ENCODE peak calls at places on chromosomes 2 and 18, in five cellular contexts. One of them, this sample, is unnamed.

GRCh38 chr18:74840492-74841167 is 243.0 kb downstream of the ZNF407 start:
- DNase-seq in endothelial cell of umbilical vein: peak
- DNase-seq in stomach: no peak
- DNase-seq in K562: no peak
- DNase-seq in GM23338: no peak
- DNase-seq in this sample: peak

GRCh38 chr2:146239392-146240135 is 1605.3 kb upstream of the ACVR2A start:
- DNase-seq in stomach: no peak
- DNase-seq in K562: no peak
- DNase-seq in endothelial cell of umbilical vein: no peak
- DNase-seq in GM23338: no peak
- DNase-seq in this sample: no peak

GRCh38 chr2:218605438-218605837 is 2.3 kb upstream of the PLCD4 start:
- DNase-seq in GM23338: no peak
- DNase-seq in stomach: no peak
- DNase-seq in K562: no peak
- DNase-seq in endothelial cell of umbilical vein: peak
- DNase-seq in this sample: no peak

GRCh38 chr2:113831156-113831555 is 58.7 kb upstream of the ACTR3 start:
- DNase-seq in GM23338: no peak
- DNase-seq in endothelial cell of umbilical vein: no peak
- DNase-seq in K562: no peak
- DNase-seq in stomach: no peak
- DNase-seq in this sample: no peak

GRCh38 chr18:9418047-9418690 is 57.1 kb upstream of the RALBP1 start:
- DNase-seq in stomach: no peak
- DNase-seq in endothelial cell of umbilical vein: no peak
- DNase-seq in K562: no peak
- DNase-seq in GM23338: peak
- DNase-seq in this sample: no peak

GRCh38 chr2:59301466-59302402 is 1060.6 kb upstream of the FANCL start:
- DNase-seq in K562: peak
- DNase-seq in endothelial cell of umbilical vein: peak
- DNase-seq in GM23338: peak
- DNase-seq in stomach: peak
- DNase-seq in this sample: no peak

GRCh38 chr2:182522428-182522896 is 95.6 kb upstream of the PDE1A start:
- DNase-seq in endothelial cell of umbilical vein: peak
- DNase-seq in K562: no peak
- DNase-seq in GM23338: no peak
- DNase-seq in stomach: no peak
- DNase-seq in this sample: no peak

GRCh38 chr2:119106301-119106897 is 52.2 kb downstream of the C1QL2 start:
- DNase-seq in endothelial cell of umbilical vein: no peak
- DNase-seq in K562: peak
- DNase-seq in stomach: peak
- DNase-seq in GM23338: peak
- DNase-seq in this sample: no peak

GRCh38 chr2:54952978-54953456 is 97.2 kb downstream of the RTN4 start:
- DNase-seq in endothelial cell of umbilical vein: peak
- DNase-seq in K562: no peak
- DNase-seq in GM23338: no peak
- DNase-seq in stomach: no peak
- DNase-seq in this sample: no peak

DNA sequence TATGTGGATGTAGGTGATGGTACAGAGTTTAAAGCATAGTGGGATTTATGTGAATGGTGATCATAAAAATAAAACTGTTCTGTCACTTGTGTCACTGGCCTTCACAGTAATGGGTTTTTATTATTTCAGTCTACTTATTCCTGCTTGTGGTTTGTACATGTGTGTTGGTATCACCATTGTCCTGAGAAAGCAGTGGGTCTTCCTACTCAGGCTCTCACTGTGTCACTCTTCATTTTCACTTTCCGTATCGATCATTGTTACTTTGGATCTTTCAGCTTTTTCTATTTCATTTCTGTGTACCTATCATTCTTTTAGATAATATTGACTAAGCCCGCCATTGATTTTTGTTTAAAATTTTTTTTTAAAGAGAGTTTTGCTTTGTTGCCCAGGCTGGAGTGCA is 7.4 kb downstream of the MRPL30 start:
- DNase-seq in K562: no peak
- DNase-seq in endothelial cell of umbilical vein: no peak
- DNase-seq in GM23338: no peak
- DNase-seq in stomach: no peak
- DNase-seq in this sample: no peak
- TF ChIP-seq POLR2AphosphoS5 in K562: no peak
- TF ChIP-seq POLR2AphosphoS5 in endothelial cell of umbilical vein: no peak
- TF ChIP-seq POLR2AphosphoS5 in GM23338: no peak
- TF ChIP-seq POLR2AphosphoS5 in stomach: no peak
- TF ChIP-seq POLR2AphosphoS5 in this sample: no peak

GRCh38 chr2:38146917-38147307 is 71.0 kb upstream of the CYP1B1 start:
- DNase-seq in K562: peak
- DNase-seq in GM23338: peak
- DNase-seq in stomach: no peak
- DNase-seq in endothelial cell of umbilical vein: peak
- DNase-seq in this sample: no peak

GRCh38 chr2:38148501-38148900 is 72.5 kb upstream of the CYP1B1 start:
- DNase-seq in endothelial cell of umbilical vein: no peak
- DNase-seq in K562: no peak
- DNase-seq in stomach: peak
- DNase-seq in GM23338: no peak
- DNase-seq in this sample: no peak

GRCh38 chr2:38149533-38149932 is 73.6 kb upstream of the CYP1B1 start:
- DNase-seq in K562: no peak
- DNase-seq in GM23338: no peak
- DNase-seq in stomach: no peak
- DNase-seq in endothelial cell of umbilical vein: no peak
- DNase-seq in this sample: no peak

GRCh38 chr2:38146302-38146916 is 70.5 kb upstream of the CYP1B1 start:
- DNase-seq in endothelial cell of umbilical vein: peak
- DNase-seq in stomach: no peak
- DNase-seq in GM23338: no peak
- DNase-seq in K562: peak
- DNase-seq in this sample: no peak

GRCh38 chr2:38147333-38148121 is 71.6 kb upstream of the CYP1B1 start:
- DNase-seq in GM23338: no peak
- DNase-seq in K562: no peak
- DNase-seq in stomach: no peak
- DNase-seq in endothelial cell of umbilical vein: no peak
- DNase-seq in this sample: no peak
- H3K27ac ChIP-seq in GM23338: no peak
- H3K27ac ChIP-seq in K562: peak
- H3K27ac ChIP-seq in stomach: peak
- H3K27ac ChIP-seq in endothelial cell of umbilical vein: peak
- H3K27ac ChIP-seq in this sample: peak

GRCh38 chr2:36777788-36778187 is 81.3 kb downstream of the VIT start:
- DNase-seq in endothelial cell of umbilical vein: no peak
- DNase-seq in GM23338: no peak
- DNase-seq in K562: no peak
- DNase-seq in stomach: no peak
- DNase-seq in this sample: no peak
- TF ChIP-seq CTCF in endothelial cell of umbilical vein: no peak
- TF ChIP-seq CTCF in GM23338: peak
- TF ChIP-seq CTCF in K562: peak
- TF ChIP-seq CTCF in stomach: no peak
- TF ChIP-seq CTCF in this sample: no peak

GRCh38 chr2:19677825-19678518 is 223.8 kb downstream of the TTC32 start:
- DNase-seq in stomach: no peak
- DNase-seq in GM23338: no peak
- DNase-seq in endothelial cell of umbilical vein: no peak
- DNase-seq in K562: no peak
- DNase-seq in this sample: no peak
- TF ChIP-seq POLR2AphosphoS5 in stomach: no peak
- TF ChIP-seq POLR2AphosphoS5 in GM23338: no peak
- TF ChIP-seq POLR2AphosphoS5 in endothelial cell of umbilical vein: no peak
- TF ChIP-seq POLR2AphosphoS5 in K562: no peak
- TF ChIP-seq POLR2AphosphoS5 in this sample: no peak

GRCh38 chr18:13543144-13543543 is 183.2 kb downstream of the FAM210A start:
- DNase-seq in K562: no peak
- DNase-seq in endothelial cell of umbilical vein: no peak
- DNase-seq in GM23338: no peak
- DNase-seq in stomach: no peak
- DNase-seq in this sample: no peak
- H3K27ac ChIP-seq in K562: no peak
- H3K27ac ChIP-seq in endothelial cell of umbilical vein: no peak
- H3K27ac ChIP-seq in GM23338: no peak
- H3K27ac ChIP-seq in stomach: peak
- H3K27ac ChIP-seq in this sample: no peak

DNA sequence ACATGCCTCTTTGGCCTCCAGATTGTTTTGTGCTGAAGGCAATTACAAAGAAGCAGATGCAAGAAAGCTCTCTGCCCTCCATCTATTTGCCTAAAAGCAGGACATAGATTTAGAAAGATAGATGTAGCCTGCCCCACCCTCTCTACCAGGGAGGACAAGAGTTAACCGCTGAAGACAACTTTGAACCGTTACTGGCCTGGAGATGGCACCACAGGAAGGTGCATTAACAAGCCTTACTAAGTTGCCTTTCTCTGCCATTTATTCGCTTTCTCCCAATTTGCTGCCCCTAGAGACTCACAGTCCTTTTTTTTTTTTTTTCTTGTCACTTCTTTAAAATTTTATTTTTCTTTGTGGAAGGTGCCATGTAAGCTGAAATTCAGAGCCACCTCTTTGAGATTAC is 28.8 kb upstream of the RMDN2 start:
- DNase-seq in stomach: no peak
- DNase-seq in GM23338: peak
- DNase-seq in endothelial cell of umbilical vein: no peak
- DNase-seq in K562: no peak
- DNase-seq in this sample: no peak
- TF ChIP-seq CTCF in stomach: no peak
- TF ChIP-seq CTCF in GM23338: peak
- TF ChIP-seq CTCF in endothelial cell of umbilical vein: no peak
- TF ChIP-seq CTCF in K562: peak
- TF ChIP-seq CTCF in this sample: no peak

GRCh38 chr18:3394648-3395047 is 55.3 kb upstream of the TGIF1 start:
- DNase-seq in stomach: no peak
- DNase-seq in GM23338: no peak
- DNase-seq in K562: no peak
- DNase-seq in endothelial cell of umbilical vein: no peak
- DNase-seq in this sample: no peak
- TF ChIP-seq POLR2AphosphoS5 in stomach: no peak
- TF ChIP-seq POLR2AphosphoS5 in GM23338: no peak
- TF ChIP-seq POLR2AphosphoS5 in K562: no peak
- TF ChIP-seq POLR2AphosphoS5 in endothelial cell of umbilical vein: no peak
- TF ChIP-seq POLR2AphosphoS5 in this sample: no peak

DNA sequence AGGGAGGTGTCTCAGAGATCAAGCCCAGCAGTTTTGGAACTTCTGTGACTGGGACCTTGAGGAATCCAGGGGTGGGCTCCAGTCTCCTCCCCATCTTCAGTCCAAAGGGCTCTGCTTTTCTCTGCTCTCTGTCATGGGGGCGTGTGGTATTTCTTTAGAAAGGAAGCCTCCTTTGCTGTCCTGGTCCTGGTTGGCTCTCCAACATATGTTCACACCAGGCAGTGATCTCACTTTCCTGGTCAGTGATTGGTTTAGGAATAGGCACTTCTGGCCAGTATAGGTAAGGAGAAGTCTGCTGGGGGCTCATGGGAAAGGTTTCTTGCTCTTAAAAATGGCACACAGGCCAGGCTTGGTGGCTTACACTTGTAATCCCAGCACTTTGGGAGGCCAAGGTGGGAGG is 115.5 kb upstream of the HAAO start:
- DNase-seq in GM23338: no peak
- DNase-seq in stomach: no peak
- DNase-seq in endothelial cell of umbilical vein: no peak
- DNase-seq in K562: no peak
- DNase-seq in this sample: no peak
- H3K27ac ChIP-seq in GM23338: no peak
- H3K27ac ChIP-seq in stomach: peak
- H3K27ac ChIP-seq in endothelial cell of umbilical vein: no peak
- H3K27ac ChIP-seq in K562: no peak
- H3K27ac ChIP-seq in this sample: peak

GRCh38 chr2:69224495-69224803 is 162.6 kb downstream of the GFPT1 start:
- DNase-seq in stomach: no peak
- DNase-seq in endothelial cell of umbilical vein: no peak
- DNase-seq in GM23338: no peak
- DNase-seq in K562: no peak
- DNase-seq in this sample: no peak
- TF ChIP-seq CTCF in stomach: no peak
- TF ChIP-seq CTCF in endothelial cell of umbilical vein: no peak
- TF ChIP-seq CTCF in GM23338: no peak
- TF ChIP-seq CTCF in K562: no peak
- TF ChIP-seq CTCF in this sample: no peak

DNA sequence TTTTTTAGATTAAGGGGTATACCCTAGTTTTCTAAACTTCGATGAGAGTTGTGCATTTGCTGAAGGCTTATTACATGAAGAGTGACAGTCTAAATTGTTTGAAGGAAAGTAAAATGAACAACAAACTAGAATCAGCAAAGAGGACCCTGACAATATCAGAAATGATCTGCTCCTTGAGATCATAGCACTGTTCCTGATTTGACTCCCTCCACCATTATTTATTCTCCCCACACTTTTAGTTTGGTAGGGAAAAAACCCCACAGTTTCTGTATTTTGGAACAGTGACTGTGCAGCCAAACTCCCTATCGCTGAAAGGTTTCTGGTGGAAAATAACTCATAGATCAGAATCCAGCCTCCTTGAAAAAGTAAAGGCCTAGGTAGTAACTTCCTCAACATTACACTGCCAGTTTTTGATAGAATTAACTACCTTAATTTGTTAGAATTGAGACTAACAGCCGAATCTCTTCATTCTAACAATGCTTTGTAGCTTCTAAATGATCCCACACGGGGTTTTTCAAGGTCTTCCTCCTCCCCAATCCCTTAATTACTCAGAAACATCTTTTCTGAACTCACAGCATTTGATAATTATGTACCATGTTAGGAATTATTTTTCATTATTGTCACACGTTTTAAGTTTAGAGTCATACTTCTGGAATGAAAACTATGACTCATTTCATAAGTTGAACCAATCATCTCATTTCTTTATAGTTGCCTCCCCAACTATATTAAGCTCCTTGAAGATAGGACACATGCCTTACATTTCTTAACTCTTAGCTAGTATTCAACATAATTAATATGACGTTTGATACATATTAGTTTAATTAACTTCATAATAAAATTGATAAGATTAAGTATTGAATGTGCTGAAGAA is 2.9 kb downstream of the MYL12A start:
- DNase-seq in endothelial cell of umbilical vein: peak
- DNase-seq in GM23338: no peak
- DNase-seq in stomach: no peak
- DNase-seq in K562: no peak
- DNase-seq in this sample: no peak
- TF ChIP-seq POLR2AphosphoS5 in endothelial cell of umbilical vein: no peak
- TF ChIP-seq POLR2AphosphoS5 in GM23338: no peak
- TF ChIP-seq POLR2AphosphoS5 in stomach: no peak
- TF ChIP-seq POLR2AphosphoS5 in K562: peak
- TF ChIP-seq POLR2AphosphoS5 in this sample: no peak

This sample was measured in spleen.